ENCODE peak calls at places on chromosomes 4 and X, in four cellular contexts. One of them, this sample, is unnamed.

GRCh38 chr4:20528508-20528907 is 171.8 kb upstream of the PACRGL start:
- DNase-seq in stomach: no peak
- DNase-seq in substantia nigra: no peak
- DNase-seq in kidney: no peak
- DNase-seq in this sample: no peak

GRCh38 chr4:101271516-101271915 is 75.8 kb downstream of the PPP3CA start:
- DNase-seq in kidney: no peak
- DNase-seq in substantia nigra: no peak
- DNase-seq in stomach: no peak
- DNase-seq in this sample: no peak

GRCh38 chr4:85787133-85787532 is 312.2 kb downstream of the ARHGAP24 start:
- DNase-seq in substantia nigra: no peak
- DNase-seq in stomach: no peak
- DNase-seq in kidney: no peak
- DNase-seq in this sample: peak

GRCh38 chrX:29397506-29397905 is 810.3 kb downstream of the IL1RAPL1 start:
- DNase-seq in kidney: no peak
- DNase-seq in substantia nigra: no peak
- DNase-seq in stomach: no peak
- DNase-seq in this sample: peak

GRCh38 chr4:82951196-82951595 is 50.7 kb downstream of the THAP9 start:
- DNase-seq in substantia nigra: no peak
- DNase-seq in kidney: no peak
- DNase-seq in stomach: no peak
- DNase-seq in this sample: no peak

GRCh38 chr4:167956676-167957075 is 135.7 kb upstream of the ANXA10 start:
- DNase-seq in stomach: no peak
- DNase-seq in kidney: no peak
- DNase-seq in substantia nigra: no peak
- DNase-seq in this sample: no peak

GRCh38 chr4:170623899-170624298 is 534.1 kb upstream of the AADAT start:
- DNase-seq in substantia nigra: no peak
- DNase-seq in kidney: no peak
- DNase-seq in stomach: no peak
- DNase-seq in this sample: no peak

GRCh38 chr4:16196482-16197393 is 29.5 kb downstream of the TAPT1 start:
- DNase-seq in stomach: no peak
- DNase-seq in kidney: no peak
- DNase-seq in substantia nigra: no peak
- DNase-seq in this sample: no peak

GRCh38 chr4:26080876-26081628 is 167.0 kb downstream of the SMIM20 start:
- DNase-seq in stomach: no peak
- DNase-seq in kidney: no peak
- DNase-seq in substantia nigra: no peak
- DNase-seq in this sample: no peak

GRCh38 chr4:87007345-87008181 is 72.8 kb downstream of the AFF1 start:
- DNase-seq in substantia nigra: peak
- DNase-seq in stomach: peak
- DNase-seq in kidney: peak
- DNase-seq in this sample: no peak

GRCh38 chr4:173002840-173003561 is 165.6 kb upstream of the GALNT7 start:
- DNase-seq in stomach: no peak
- DNase-seq in kidney: no peak
- DNase-seq in substantia nigra: no peak
- DNase-seq in this sample: no peak

GRCh38 chr4:17072483-17072882 is 174.0 kb upstream of the LDB2 start:
- DNase-seq in kidney: no peak
- DNase-seq in substantia nigra: no peak
- DNase-seq in stomach: no peak
- DNase-seq in this sample: no peak

GRCh38 chr4:71526626-71527406 is 188.0 kb downstream of the SLC4A4 start:
- DNase-seq in kidney: no peak
- DNase-seq in stomach: no peak
- DNase-seq in substantia nigra: no peak
- DNase-seq in this sample: no peak

GRCh38 chr4:160375746-160376452 is 1273.0 kb downstream of the RAPGEF2 start:
- DNase-seq in substantia nigra: no peak
- DNase-seq in stomach: no peak
- DNase-seq in kidney: no peak
- DNase-seq in this sample: no peak

GRCh38 chr4:68906238-68907137 is 45.1 kb downstream of the UGT2A3 start:
- DNase-seq in kidney: no peak
- DNase-seq in stomach: no peak
- DNase-seq in substantia nigra: no peak
- DNase-seq in this sample: no peak

GRCh38 chrX:115561605-115562491 is 874 bp downstream of the PLS3 start:
- DNase-seq in stomach: peak
- DNase-seq in substantia nigra: peak
- DNase-seq in kidney: peak
- DNase-seq in this sample: no peak

GRCh38 chr4:93731448-93731847 is 97.1 kb upstream of the ATOH1 start:
- DNase-seq in kidney: no peak
- DNase-seq in stomach: no peak
- DNase-seq in substantia nigra: no peak
- DNase-seq in this sample: no peak

GRCh38 chrX:110669572-110669971 is 126.0 kb downstream of the CHRDL1 start:
- DNase-seq in substantia nigra: no peak
- DNase-seq in kidney: no peak
- DNase-seq in stomach: no peak
- DNase-seq in this sample: no peak

GRCh38 chr4:181372014-181372413 is 871.2 kb upstream of the TENM3 start:
- DNase-seq in stomach: no peak
- DNase-seq in substantia nigra: no peak
- DNase-seq in kidney: no peak
- DNase-seq in this sample: no peak

GRCh38 chr4:140163029-140163810 is 9.2 kb upstream of the MAML3 start:
- DNase-seq in kidney: no peak
- DNase-seq in substantia nigra: no peak
- DNase-seq in stomach: no peak
- DNase-seq in this sample: no peak

GRCh38 chr4:47218631-47219030 is 187.3 kb downstream of the GABRB1 start:
- DNase-seq in kidney: no peak
- DNase-seq in stomach: no peak
- DNase-seq in substantia nigra: no peak
- DNase-seq in this sample: no peak

GRCh38 chr4:134470544-134470943 is 269.0 kb upstream of the PABPC4L start:
- DNase-seq in stomach: peak
- DNase-seq in substantia nigra: no peak
- DNase-seq in kidney: no peak
- DNase-seq in this sample: no peak

GRCh38 chr4:7979652-7979968 is 39.9 kb upstream of the AFAP1 start:
- DNase-seq in substantia nigra: no peak
- DNase-seq in stomach: no peak
- DNase-seq in kidney: no peak
- DNase-seq in this sample: no peak

GRCh38 chrX:135644624-135645023 is 68.8 kb upstream of the CT45A1 start:
- DNase-seq in stomach: no peak
- DNase-seq in kidney: no peak
- DNase-seq in substantia nigra: no peak
- DNase-seq in this sample: no peak

GRCh38 chr4:74189331-74190043 is 31.6 kb downstream of the MTHFD2L start:
- DNase-seq in stomach: no peak
- DNase-seq in kidney: no peak
- DNase-seq in substantia nigra: no peak
- DNase-seq in this sample: peak

GRCh38 chr4:168832746-168833575 is 177.1 kb downstream of the CBR4 start:
- DNase-seq in stomach: peak
- DNase-seq in kidney: peak
- DNase-seq in substantia nigra: peak
- DNase-seq in this sample: no peak

DNA sequence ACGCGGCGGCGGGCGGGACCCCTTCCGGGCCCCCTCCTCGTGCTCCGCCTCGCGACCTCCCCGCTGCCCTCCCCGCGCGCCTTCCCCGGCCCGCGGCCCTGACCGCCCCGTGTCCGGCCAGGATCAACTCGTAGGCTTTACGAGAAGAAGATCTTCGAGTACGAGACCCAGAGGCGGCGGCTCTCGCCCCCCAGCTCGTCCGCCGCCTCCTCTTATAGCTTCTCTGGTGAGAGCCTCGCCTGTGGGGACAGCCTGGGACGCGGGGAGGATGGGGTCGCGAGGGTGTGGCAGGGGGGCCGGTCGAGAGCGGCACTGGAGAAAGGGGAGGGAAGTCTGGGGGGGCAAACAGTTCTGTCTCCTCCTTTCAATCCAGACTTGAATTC is 465 bp downstream of the EMD start:
- DNase-seq in stomach: no peak
- DNase-seq in substantia nigra: no peak
- DNase-seq in kidney: no peak
- DNase-seq in this sample: no peak
- H3K27ac ChIP-seq in stomach: peak
- H3K27ac ChIP-seq in substantia nigra: peak
- H3K27ac ChIP-seq in kidney: peak
- H3K27ac ChIP-seq in this sample: peak

DNA sequence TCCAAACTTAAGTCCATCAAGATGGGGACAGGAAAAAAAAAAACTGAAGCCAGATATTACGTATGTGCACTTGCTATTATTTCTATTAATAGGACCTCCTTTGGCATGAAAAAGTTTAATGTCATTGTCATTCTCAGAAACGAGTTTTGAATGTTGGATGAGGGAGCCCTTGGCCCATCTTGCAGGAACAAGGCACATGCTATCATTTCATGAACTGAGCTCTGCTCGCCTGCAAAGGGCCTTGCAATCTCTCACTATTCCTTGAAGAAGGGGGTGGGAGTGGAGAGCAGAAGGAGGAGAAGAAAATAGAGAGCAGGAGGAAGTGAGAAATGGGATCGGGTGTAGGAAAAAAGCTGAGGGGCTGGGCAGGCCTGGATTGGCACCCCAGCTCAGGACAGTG is 34.3 kb upstream of the SPATA4 start:
- DNase-seq in substantia nigra: no peak
- DNase-seq in stomach: no peak
- DNase-seq in kidney: no peak
- DNase-seq in this sample: no peak
- H3K27ac ChIP-seq in substantia nigra: no peak
- H3K27ac ChIP-seq in stomach: no peak
- H3K27ac ChIP-seq in kidney: no peak
- H3K27ac ChIP-seq in this sample: no peak

GRCh38 chr4:76952631-76953587 is 3.4 kb downstream of the SEPTIN11 start:
- DNase-seq in stomach: no peak
- DNase-seq in substantia nigra: no peak
- DNase-seq in kidney: no peak
- DNase-seq in this sample: no peak
- H3K27ac ChIP-seq in stomach: no peak
- H3K27ac ChIP-seq in substantia nigra: no peak
- H3K27ac ChIP-seq in kidney: no peak
- H3K27ac ChIP-seq in this sample: no peak

GRCh38 chrX:17435476-17435875 is 60.5 kb downstream of the NHS start:
- DNase-seq in stomach: no peak
- DNase-seq in kidney: no peak
- DNase-seq in substantia nigra: no peak
- DNase-seq in this sample: no peak
- H3K27ac ChIP-seq in stomach: no peak
- H3K27ac ChIP-seq in kidney: no peak
- H3K27ac ChIP-seq in substantia nigra: no peak
- H3K27ac ChIP-seq in this sample: no peak

GRCh38 chr4:88792268-88792781 is 94.7 kb upstream of the NAP1L5 start:
- DNase-seq in stomach: no peak
- DNase-seq in substantia nigra: no peak
- DNase-seq in kidney: no peak
- DNase-seq in this sample: peak
- H3K27ac ChIP-seq in stomach: no peak
- H3K27ac ChIP-seq in substantia nigra: peak
- H3K27ac ChIP-seq in kidney: no peak
- H3K27ac ChIP-seq in this sample: no peak

GRCh38 chr4:5998333-5998936 is 19.8 kb downstream of the C4orf50 start:
- DNase-seq in substantia nigra: peak
- DNase-seq in kidney: peak
- DNase-seq in stomach: peak
- DNase-seq in this sample: peak
- H3K27ac ChIP-seq in substantia nigra: no peak
- H3K27ac ChIP-seq in kidney: no peak
- H3K27ac ChIP-seq in stomach: no peak
- H3K27ac ChIP-seq in this sample: no peak